ENCODE peak calls at places on chromosomes 4 and X, in five cellular contexts. G, I, E, C and B are unnamed samples.

GRCh38 chrX:45769919-45770582 is 569.4 kb upstream of the DIPK2B start:
- DNase-seq in G (peak), I (peak), E (peak), C (peak), B (no peak)

GRCh38 chr4:116515959-116516358 is 569.4 kb downstream of the TRAM1L1 start:
- DNase-seq in G (no peak), I (no peak), E (no peak), C (no peak), B (no peak)

GRCh38 chr4:139458999-139459398 is 5.1 kb downstream of the RAB33B start:
- DNase-seq in G (peak), I (no peak), E (no peak), C (no peak), B (no peak)

GRCh38 chr4:5887361-5888221 is 5.3 kb downstream of the CRMP1 start:
- DNase-seq in G (peak), I (no peak), E (no peak), C (no peak), B (no peak)

GRCh38 chrX:78595901-78596502 is 63.1 kb downstream of the RTL3 start:
- DNase-seq in G (no peak), I (no peak), E (no peak), C (no peak), B (no peak)

GRCh38 chrX:104482757-104483156 is 83.2 kb upstream of the IL1RAPL2 start:
- DNase-seq in G (no peak), I (no peak), E (no peak), C (no peak), B (no peak)

GRCh38 chrX:106894978-106895452 is 8.1 kb downstream of the RIPPLY1 start:
- DNase-seq in G (peak), I (no peak), E (no peak), C (no peak), B (peak)

GRCh38 chr4:108360857-108361820 is 192.4 kb upstream of the LEF1 start:
- DNase-seq in G (peak), I (no peak), E (no peak), C (no peak), B (no peak)

GRCh38 chrX:134721766-134722532 is 63.7 kb upstream of the PLAC1 start:
- DNase-seq in G (no peak), I (no peak), E (no peak), C (no peak), B (no peak)

GRCh38 chrX:21574793-21575192 is 83.3 kb downstream of the KLHL34 start:
- DNase-seq in G (no peak), I (no peak), E (no peak), C (no peak), B (no peak)

GRCh38 chr4:110033994-110034393 is 121.3 kb downstream of the EGF start:
- DNase-seq in G (no peak), I (no peak), E (no peak), C (peak), B (no peak)